ENCODE peak calls at places on chromosomes 2 and 18, in five cellular contexts. One of them, this sample, is unnamed.
A peak's percentile ranks its signal among the peaks of the same experiment; 100 is the strongest.

GRCh38 chr2:128310761-128311160 is 7.9 kb downstream of the HS6ST1 start:
- DNase-seq in transverse colon: no peak
- DNase-seq in fibroblast of mammary gland: no peak
- DNase-seq in coronary artery: no peak
- DNase-seq in RWPE1: no peak
- DNase-seq in this sample: no peak

GRCh38 chr2:239820836-239821693 is 204.1 kb downstream of the NDUFA10 start:
- DNase-seq in transverse colon: no peak
- DNase-seq in fibroblast of mammary gland: no peak
- DNase-seq in coronary artery: peak; percentile 67
- DNase-seq in RWPE1: no peak
- DNase-seq in this sample: peak; percentile 67

GRCh38 chr2:224517963-224518362 is 67.2 kb downstream of the CUL3 start:
- DNase-seq in transverse colon: no peak
- DNase-seq in fibroblast of mammary gland: no peak
- DNase-seq in coronary artery: no peak
- DNase-seq in RWPE1: no peak
- DNase-seq in this sample: no peak

GRCh38 chr2:9336534-9337354 is 86.6 kb downstream of the ITGB1BP1 start:
- DNase-seq in transverse colon: peak; percentile 89
- DNase-seq in fibroblast of mammary gland: peak; percentile 97
- DNase-seq in coronary artery: no peak
- DNase-seq in RWPE1: peak; percentile 92
- DNase-seq in this sample: no peak

GRCh38 chr2:221312634-221313033 is 259.5 kb downstream of the EPHA4 start:
- DNase-seq in transverse colon: no peak
- DNase-seq in fibroblast of mammary gland: no peak
- DNase-seq in coronary artery: no peak
- DNase-seq in RWPE1: no peak
- DNase-seq in this sample: no peak

GRCh38 chr18:57054891-57055290 is 92.0 kb upstream of the BOD1L2 start:
- DNase-seq in transverse colon: no peak
- DNase-seq in fibroblast of mammary gland: no peak
- DNase-seq in coronary artery: no peak
- DNase-seq in RWPE1: no peak
- DNase-seq in this sample: no peak

GRCh38 chr18:10141559-10141958 is 227.7 kb downstream of the VAPA start:
- DNase-seq in transverse colon: no peak
- DNase-seq in fibroblast of mammary gland: no peak
- DNase-seq in coronary artery: no peak
- DNase-seq in RWPE1: no peak
- DNase-seq in this sample: no peak

GRCh38 chr18:22559414-22560282 is 141.9 kb upstream of the CTAGE1 start:
- DNase-seq in transverse colon: peak; percentile 52
- DNase-seq in fibroblast of mammary gland: peak; percentile 71
- DNase-seq in coronary artery: peak; percentile 86
- DNase-seq in RWPE1: peak; percentile 28
- DNase-seq in this sample: peak; percentile 82

GRCh38 chr2:140247451-140248205 is 1467.4 kb upstream of the NXPH2 start:
- DNase-seq in transverse colon: no peak
- DNase-seq in fibroblast of mammary gland: peak; percentile 51
- DNase-seq in coronary artery: no peak
- DNase-seq in RWPE1: no peak
- DNase-seq in this sample: no peak

GRCh38 chr2:152542995-152543481 is 174.2 kb downstream of the PRPF40A start:
- DNase-seq in transverse colon: no peak
- DNase-seq in fibroblast of mammary gland: peak; percentile 97
- DNase-seq in coronary artery: no peak
- DNase-seq in RWPE1: peak; percentile 81
- DNase-seq in this sample: no peak

GRCh38 chr2:113233593-113234550 is 44.8 kb downstream of the PAX8 start:
- DNase-seq in transverse colon: no peak
- DNase-seq in fibroblast of mammary gland: peak; percentile 75
- DNase-seq in coronary artery: no peak
- DNase-seq in RWPE1: no peak
- DNase-seq in this sample: no peak

GRCh38 chr2:226759768-226760167 is 39.9 kb downstream of the IRS1 start:
- DNase-seq in transverse colon: no peak
- DNase-seq in fibroblast of mammary gland: no peak
- DNase-seq in coronary artery: no peak
- DNase-seq in RWPE1: no peak
- DNase-seq in this sample: no peak

GRCh38 chr2:50484371-50484770 is 547.6 kb downstream of the NRXN1 start:
- DNase-seq in transverse colon: no peak
- DNase-seq in fibroblast of mammary gland: no peak
- DNase-seq in coronary artery: no peak
- DNase-seq in RWPE1: no peak
- DNase-seq in this sample: no peak

GRCh38 chr18:22018366-22018765 is 151.0 kb upstream of the GATA6 start:
- DNase-seq in transverse colon: no peak
- DNase-seq in fibroblast of mammary gland: no peak
- DNase-seq in coronary artery: no peak
- DNase-seq in RWPE1: no peak
- DNase-seq in this sample: no peak

GRCh38 chr2:147824625-147825024 is 20.2 kb upstream of the ACVR2A start:
- DNase-seq in transverse colon: no peak
- DNase-seq in fibroblast of mammary gland: no peak
- DNase-seq in coronary artery: no peak
- DNase-seq in RWPE1: no peak
- DNase-seq in this sample: no peak

GRCh38 chr2:6644261-6644660 is 221.4 kb downstream of the CMPK2 start:
- DNase-seq in transverse colon: no peak
- DNase-seq in fibroblast of mammary gland: no peak
- DNase-seq in coronary artery: no peak
- DNase-seq in RWPE1: no peak
- DNase-seq in this sample: no peak

GRCh38 chr2:12300927-12301326 is 415.8 kb upstream of the TRIB2 start:
- DNase-seq in transverse colon: no peak
- DNase-seq in fibroblast of mammary gland: peak; percentile 65
- DNase-seq in coronary artery: no peak
- DNase-seq in RWPE1: no peak
- DNase-seq in this sample: no peak

GRCh38 chr2:53353372-53354111 is 414.1 kb upstream of the CHAC2 start:
- DNase-seq in transverse colon: peak; percentile 73
- DNase-seq in fibroblast of mammary gland: peak; percentile 73
- DNase-seq in coronary artery: no peak
- DNase-seq in RWPE1: peak; percentile 25
- DNase-seq in this sample: no peak

GRCh38 chr2:208929489-208929864 is 494.4 kb upstream of the MAP2 start:
- DNase-seq in transverse colon: no peak
- DNase-seq in fibroblast of mammary gland: no peak
- DNase-seq in coronary artery: no peak
- DNase-seq in RWPE1: no peak
- DNase-seq in this sample: no peak

GRCh38 chr2:239246723-239247122 is 154.1 kb downstream of the HDAC4 start:
- DNase-seq in transverse colon: peak; percentile 56
- DNase-seq in fibroblast of mammary gland: no peak
- DNase-seq in coronary artery: peak; percentile 54
- DNase-seq in RWPE1: peak; percentile 68
- DNase-seq in this sample: no peak

GRCh38 chr2:192983173-192983572 is 788.4 kb upstream of the TMEFF2 start:
- DNase-seq in transverse colon: no peak
- DNase-seq in fibroblast of mammary gland: no peak
- DNase-seq in coronary artery: no peak
- DNase-seq in RWPE1: no peak
- DNase-seq in this sample: no peak

GRCh38 chr18:468841-469796 is 31.4 kb downstream of the COLEC12 start:
- DNase-seq in transverse colon: no peak
- DNase-seq in fibroblast of mammary gland: no peak
- DNase-seq in coronary artery: no peak
- DNase-seq in RWPE1: no peak
- DNase-seq in this sample: no peak

GRCh38 chr2:223896751-223897320 is 48.3 kb downstream of the WDFY1 start:
- DNase-seq in transverse colon: no peak
- DNase-seq in fibroblast of mammary gland: peak; percentile 42
- DNase-seq in coronary artery: no peak
- DNase-seq in RWPE1: no peak
- DNase-seq in this sample: no peak

GRCh38 chr2:57111531-57111930 is 927.7 kb downstream of the CCDC85A start:
- DNase-seq in transverse colon: no peak
- DNase-seq in fibroblast of mammary gland: no peak
- DNase-seq in coronary artery: no peak
- DNase-seq in RWPE1: no peak
- DNase-seq in this sample: no peak

GRCh38 chr2:189933041-189933440 is 129.5 kb downstream of the MSTN start:
- DNase-seq in transverse colon: no peak
- DNase-seq in fibroblast of mammary gland: no peak
- DNase-seq in coronary artery: no peak
- DNase-seq in RWPE1: no peak
- DNase-seq in this sample: no peak

GRCh38 chr2:158486970-158487325 is 30.2 kb downstream of the PKP4 start:
- DNase-seq in transverse colon: no peak
- DNase-seq in fibroblast of mammary gland: peak; percentile 40
- DNase-seq in coronary artery: no peak
- DNase-seq in RWPE1: no peak
- DNase-seq in this sample: no peak

GRCh38 chr18:59988098-59988706 is 88.4 kb downstream of the PMAIP1 start:
- DNase-seq in transverse colon: peak; percentile 46
- DNase-seq in fibroblast of mammary gland: peak; percentile 73
- DNase-seq in coronary artery: no peak
- DNase-seq in RWPE1: peak; percentile 22
- DNase-seq in this sample: no peak

GRCh38 chr2:149739171-149739879 is 151.8 kb upstream of the MMADHC start:
- DNase-seq in transverse colon: no peak
- DNase-seq in fibroblast of mammary gland: peak; percentile 33
- DNase-seq in coronary artery: no peak
- DNase-seq in RWPE1: no peak
- DNase-seq in this sample: no peak

GRCh38 chr18:37299471-37300304 is 265.9 kb downstream of the CELF4 start:
- DNase-seq in transverse colon: peak; percentile 79
- DNase-seq in fibroblast of mammary gland: peak; percentile 96
- DNase-seq in coronary artery: peak; percentile 84
- DNase-seq in RWPE1: peak; percentile 77
- DNase-seq in this sample: peak; percentile 78

GRCh38 chr2:127661949-127662510 is 13.3 kb downstream of the LIMS2 start:
- DNase-seq in transverse colon: peak; percentile 10
- DNase-seq in fibroblast of mammary gland: peak; percentile 36
- DNase-seq in coronary artery: no peak
- DNase-seq in RWPE1: no peak
- DNase-seq in this sample: no peak

GRCh38 chr18:32956591-32957310 is 183.9 kb upstream of the KLHL14 start:
- DNase-seq in transverse colon: no peak
- DNase-seq in fibroblast of mammary gland: peak; percentile 91
- DNase-seq in coronary artery: no peak
- DNase-seq in RWPE1: peak; percentile 0
- DNase-seq in this sample: no peak

GRCh38 chr2:62467475-62468321 is 38.3 kb downstream of the TMEM17 start:
- DNase-seq in transverse colon: no peak
- DNase-seq in fibroblast of mammary gland: peak; percentile 78
- DNase-seq in coronary artery: no peak
- DNase-seq in RWPE1: no peak
- DNase-seq in this sample: no peak

GRCh38 chr2:17300141-17300540 is 218.1 kb downstream of the RAD51AP2 start:
- DNase-seq in transverse colon: no peak
- DNase-seq in fibroblast of mammary gland: peak; percentile 48
- DNase-seq in coronary artery: no peak
- DNase-seq in RWPE1: peak; percentile 89
- DNase-seq in this sample: no peak

GRCh38 chr18:55996726-55997125 is 408.7 kb upstream of the TCF4 start:
- DNase-seq in transverse colon: no peak
- DNase-seq in fibroblast of mammary gland: no peak
- DNase-seq in coronary artery: no peak
- DNase-seq in RWPE1: no peak
- DNase-seq in this sample: no peak

GRCh38 chr2:85830645-85831044 is 58.1 kb downstream of the ST3GAL5 start:
- DNase-seq in transverse colon: no peak
- DNase-seq in fibroblast of mammary gland: no peak
- DNase-seq in coronary artery: no peak
- DNase-seq in RWPE1: no peak
- DNase-seq in this sample: no peak
- TF ChIP-seq CTCF in transverse colon: no peak
- TF ChIP-seq CTCF in fibroblast of mammary gland: peak; percentile 17
- TF ChIP-seq CTCF in coronary artery: no peak
- TF ChIP-seq CTCF in RWPE1: no peak
- TF ChIP-seq CTCF in this sample: no peak

GRCh38 chr2:124753842-124754241 is 728.8 kb downstream of the CNTNAP5 start:
- DNase-seq in transverse colon: no peak
- DNase-seq in fibroblast of mammary gland: no peak
- DNase-seq in coronary artery: no peak
- DNase-seq in RWPE1: peak; percentile 1
- DNase-seq in this sample: no peak
- TF ChIP-seq CTCF in transverse colon: no peak
- TF ChIP-seq CTCF in fibroblast of mammary gland: no peak
- TF ChIP-seq CTCF in coronary artery: no peak
- TF ChIP-seq CTCF in RWPE1: no peak
- TF ChIP-seq CTCF in this sample: no peak

DNA sequence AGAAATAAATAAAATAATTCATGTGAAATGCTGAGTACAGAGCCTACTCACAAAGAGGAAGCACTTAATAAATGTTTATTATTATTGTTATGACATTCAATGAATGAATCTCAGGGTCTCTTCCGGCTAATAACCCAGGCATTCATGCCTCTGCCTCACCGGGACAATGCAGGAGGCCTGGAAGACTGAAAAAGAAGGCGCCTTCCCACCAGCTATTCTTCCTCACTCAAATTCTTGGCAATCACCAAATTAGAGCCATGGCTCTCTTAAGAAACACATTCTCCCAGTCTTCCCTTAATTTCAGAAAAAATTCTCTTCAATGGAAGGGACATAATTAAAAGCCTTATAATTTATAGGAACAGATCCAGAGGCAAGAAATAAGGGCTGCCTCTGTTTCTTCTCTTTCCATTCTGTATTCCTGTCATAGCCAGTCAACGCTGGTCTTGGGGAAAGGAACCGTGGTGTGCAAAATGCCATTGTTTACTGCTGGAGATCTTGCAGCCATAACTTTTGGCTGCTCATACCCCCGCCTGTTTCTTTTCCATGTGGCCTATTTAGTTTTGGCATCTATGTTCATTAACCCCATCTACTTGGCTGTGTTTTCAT is 32.8 kb downstream of the DTNA start:
- DNase-seq in transverse colon: no peak
- DNase-seq in fibroblast of mammary gland: no peak
- DNase-seq in coronary artery: no peak
- DNase-seq in RWPE1: no peak
- DNase-seq in this sample: no peak
- TF ChIP-seq CTCF in transverse colon: no peak
- TF ChIP-seq CTCF in fibroblast of mammary gland: no peak
- TF ChIP-seq CTCF in coronary artery: no peak
- TF ChIP-seq CTCF in RWPE1: no peak
- TF ChIP-seq CTCF in this sample: no peak

DNA sequence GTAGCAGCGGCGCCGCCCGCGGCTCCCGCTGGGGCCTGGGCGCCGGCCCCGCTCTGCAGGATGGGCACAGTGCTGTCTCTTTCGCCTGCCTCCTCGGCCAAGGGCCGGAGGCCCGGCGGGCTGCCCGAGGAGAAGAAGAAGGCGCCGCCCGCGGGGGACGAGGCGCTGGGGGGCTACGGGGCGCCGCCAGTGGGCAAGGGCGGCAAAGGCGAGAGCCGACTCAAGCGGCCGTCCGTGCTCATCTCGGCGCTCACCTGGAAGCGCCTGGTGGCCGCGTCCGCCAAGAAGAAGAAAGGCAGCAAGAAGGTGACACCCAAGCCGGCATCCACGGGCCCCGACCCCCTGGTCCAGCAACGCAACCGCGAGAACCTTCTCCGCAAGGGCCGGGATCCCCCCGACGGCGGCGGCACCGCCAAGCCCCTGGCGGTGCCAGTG is 312 bp downstream of the CDK5R2 start:
- DNase-seq in transverse colon: no peak
- DNase-seq in fibroblast of mammary gland: no peak
- DNase-seq in coronary artery: no peak
- DNase-seq in RWPE1: no peak
- DNase-seq in this sample: peak; percentile 67
- TF ChIP-seq CTCF in transverse colon: no peak
- TF ChIP-seq CTCF in fibroblast of mammary gland: no peak
- TF ChIP-seq CTCF in coronary artery: no peak
- TF ChIP-seq CTCF in RWPE1: no peak
- TF ChIP-seq CTCF in this sample: no peak

This sample was measured in type B pancreatic cell.